ENCODE peak calls at places on chromosomes 2 and 18, in eight cellular contexts. T, G, S, P, A, F, B and V are unnamed samples.

GRCh38 chr2:133457862-133458261 is 110.4 kb downstream of the NCKAP5 start:
- DNase-seq in T (no peak), G (no peak), S (no peak), P (no peak), A (no peak), F (no peak), B (no peak), V (no peak)

GRCh38 chr2:17326717-17327116 is 191.5 kb downstream of the RAD51AP2 start:
- DNase-seq in T (no peak), G (no peak), S (no peak), P (no peak), A (no peak), F (no peak), B (no peak), V (no peak)

GRCh38 chr2:168210898-168211570 is 36.4 kb downstream of the STK39 start:
- DNase-seq in T (peak; percentile 70), G (no peak), S (peak; percentile 53), P (peak; percentile 31), A (no peak), F (peak; percentile 100), B (peak; percentile 39), V (no peak)

GRCh38 chr2:48450936-48451602 is 78.9 kb upstream of the STON1 start:
- DNase-seq in T (no peak), G (no peak), S (no peak), P (no peak), A (no peak), F (no peak), B (no peak), V (no peak)

GRCh38 chr2:197399887-197400540 is 34.8 kb downstream of the SF3B1 start:
- DNase-seq in T (no peak), G (no peak), S (no peak), P (no peak), A (no peak), F (no peak), B (no peak), V (no peak)

GRCh38 chr2:47069628-47070154 is 85.4 kb downstream of the STPG4 start:
- DNase-seq in T (no peak), G (no peak), S (no peak), P (peak; percentile 51), A (peak; percentile 84), F (peak; percentile 84), B (no peak), V (no peak)

GRCh38 chr2:154952346-154953010 is 254.0 kb downstream of the KCNJ3 start:
- DNase-seq in T (no peak), G (no peak), S (no peak), P (no peak), A (peak; percentile 64), F (no peak), B (no peak), V (peak; percentile 15)

GRCh38 chr2:190996338-190996946 is 17.5 kb downstream of the STAT1 start:
- DNase-seq in T (peak; percentile 54), G (peak; percentile 38), S (no peak), P (no peak), A (peak; percentile 76), F (peak; percentile 52), B (no peak), V (peak; percentile 68)

GRCh38 chr2:25337891-25338290 is 3.8 kb downstream of the DNMT3A start:
- DNase-seq in T (no peak), G (no peak), S (no peak), P (no peak), A (no peak), F (no peak), B (no peak), V (no peak)

GRCh38 chr2:106582431-106583143 is 95.4 kb downstream of the CD8B2 start:
- DNase-seq in T (peak; percentile 77), G (peak; percentile 62), S (peak; percentile 81), P (peak; percentile 44), A (peak; percentile 86), F (peak; percentile 64), B (peak; percentile 60), V (peak; percentile 60)

GRCh38 chr2:200442471-200442870 is 67.4 kb downstream of the KCTD18 start:
- DNase-seq in T (no peak), G (no peak), S (no peak), P (peak; percentile 32), A (no peak), F (peak; percentile 77), B (no peak), V (no peak)

GRCh38 chr2:111633643-111634042 is 250.3 kb downstream of the ANAPC1 start:
- DNase-seq in T (peak; percentile 61), G (no peak), S (no peak), P (no peak), A (no peak), F (no peak), B (no peak), V (no peak)

GRCh38 chr2:222448806-222449205 is 24.5 kb downstream of the SGPP2 start:
- DNase-seq in T (peak; percentile 78), G (no peak), S (no peak), P (peak; percentile 35), A (no peak), F (peak; percentile 98), B (peak; percentile 10), V (no peak)

GRCh38 chr2:166246901-166247300 is 119.1 kb upstream of the SCN1A start:
- DNase-seq in T (no peak), G (no peak), S (no peak), P (no peak), A (no peak), F (no peak), B (no peak), V (no peak)

GRCh38 chr2:21484643-21485042 is 360.9 kb downstream of the TDRD15 start:
- DNase-seq in T (no peak), G (no peak), S (no peak), P (no peak), A (no peak), F (no peak), B (no peak), V (no peak)

GRCh38 chr2:10316860-10317259 is 14.2 kb downstream of the HPCAL1 start:
- DNase-seq in T (no peak), G (no peak), S (no peak), P (no peak), A (no peak), F (no peak), B (no peak), V (no peak)

GRCh38 chr18:11506871-11507270 is 102.5 kb upstream of the SLC35G4 start:
- DNase-seq in T (no peak), G (no peak), S (no peak), P (no peak), A (no peak), F (no peak), B (no peak), V (no peak)

GRCh38 chr2:10056439-10056838 is 13.1 kb downstream of the KLF11 start:
- DNase-seq in T (no peak), G (no peak), S (no peak), P (no peak), A (peak; percentile 3), F (no peak), B (no peak), V (no peak)

GRCh38 chr2:241195506-241196130 is 7.1 kb downstream of the ANO7 start:
- DNase-seq in T (no peak), G (no peak), S (no peak), P (no peak), A (no peak), F (no peak), B (no peak), V (no peak)

GRCh38 chr2:32864337-32864736 is 82.4 kb upstream of the LTBP1 start:
- DNase-seq in T (no peak), G (no peak), S (no peak), P (peak; percentile 86), A (no peak), F (peak; percentile 48), B (peak; percentile 36), V (no peak)

GRCh38 chr2:8030694-8031303 is 651.1 kb upstream of the ID2 start:
- DNase-seq in T (no peak), G (no peak), S (no peak), P (no peak), A (no peak), F (no peak), B (no peak), V (no peak)

GRCh38 chr18:11047156-11047555 is 102.2 kb downstream of the PIEZO2 start:
- DNase-seq in T (no peak), G (no peak), S (no peak), P (no peak), A (no peak), F (no peak), B (no peak), V (no peak)